ENCODE peak calls at places on chromosome 15, in six cellular contexts. Y is IMR-90, B is mesenchymal stem cell, G is neuronal stem cell, L is H1, R is trophoblast cell. K is an unnamed sample.

GRCh38 chr15:69926721-69927120 is 171.0 kb downstream of the TLE3 start:
- DNase-seq in Y (no peak), B (no peak), G (no peak), L (no peak), R (no peak), K (no peak)

GRCh38 chr15:34324933-34325332 is 12.6 kb downstream of the SLC12A6 start:
- DNase-seq in Y (no peak), B (no peak), G (no peak), L (no peak), R (no peak), K (no peak)

GRCh38 chr15:85967553-85967952 is 112.1 kb upstream of the AGBL1 start:
- DNase-seq in Y (no peak), B (no peak), G (no peak), L (no peak), R (no peak), K (no peak)

GRCh38 chr15:40471778-40472130 is 970 bp downstream of the CHST14 start:
- DNase-seq in Y (peak; percentile 10), B (no peak), G (no peak), L (peak; percentile 29), R (peak; percentile 88), K (peak; percentile 89)

GRCh38 chr15:91586542-91586941 is 267.0 kb upstream of the SLCO3A1 start:
- DNase-seq in Y (no peak), B (no peak), G (no peak), L (no peak), R (no peak), K (no peak)

GRCh38 chr15:83766326-83766725 is 112.4 kb downstream of the ADAMTSL3 start:
- DNase-seq in Y (peak; percentile 3), B (no peak), G (no peak), L (no peak), R (no peak), K (no peak)

GRCh38 chr15:78033864-78034263 is 43.6 kb downstream of the TBC1D2B start:
- DNase-seq in Y (peak; percentile 41), B (peak; percentile 41), G (no peak), L (no peak), R (no peak), K (no peak)

GRCh38 chr15:43958894-43959330 is 132.1 kb downstream of the WDR76 start:
- DNase-seq in Y (peak; percentile 94), B (peak; percentile 33), G (no peak), L (no peak), R (no peak), K (peak; percentile 6)

GRCh38 chr15:43531018-43531667 is 13.7 kb downstream of the MAP1A start:
- DNase-seq in Y (no peak), B (no peak), G (no peak), L (no peak), R (no peak), K (peak; percentile 27)

GRCh38 chr15:66780172-66780972 is 78.3 kb downstream of the SMAD6 start:
- DNase-seq in Y (peak; percentile 93), B (peak; percentile 84), G (no peak), L (no peak), R (no peak), K (no peak)

GRCh38 chr15:48962662-48963523 is 826 bp downstream of the SHC4 start:
- DNase-seq in Y (peak; percentile 61), B (peak; percentile 70), G (peak; percentile 24), L (no peak), R (peak; percentile 23), K (peak; percentile 49)

GRCh38 chr15:61530769-61531168 is 301.7 kb upstream of the RORA start:
- DNase-seq in Y (no peak), B (no peak), G (no peak), L (no peak), R (no peak), K (peak; percentile 74)

GRCh38 chr15:78216276-78217229 is 17.8 kb downstream of the ACSBG1 start:
- DNase-seq in Y (no peak), B (no peak), G (no peak), L (no peak), R (no peak), K (no peak)

GRCh38 chr15:67801926-67802914 is 23.1 kb upstream of the SKOR1 start:
- DNase-seq in Y (no peak), B (no peak), G (no peak), L (no peak), R (no peak), K (no peak)

GRCh38 chr15:70093481-70094309 is 4.0 kb downstream of the TLE3 start:
- DNase-seq in Y (no peak), B (peak; percentile 12), G (no peak), L (no peak), R (peak; percentile 96), K (peak; percentile 92)

GRCh38 chr15:69031013-69032001 is 16.8 kb downstream of the NOX5 start:
- DNase-seq in Y (no peak), B (peak; percentile 46), G (peak; percentile 30), L (peak; percentile 53), R (peak; percentile 67), K (peak; percentile 80)

GRCh38 chr15:70101459-70102113 is 3.9 kb upstream of the TLE3 start:
- DNase-seq in Y (peak; percentile 86), B (peak; percentile 98), G (peak; percentile 93), L (no peak), R (peak; percentile 61), K (peak; percentile 98)

GRCh38 chr15:60299452-60300047 is 98.2 kb downstream of the ANXA2 start:
- DNase-seq in Y (no peak), B (no peak), G (no peak), L (no peak), R (no peak), K (peak; percentile 26)

GRCh38 chr15:100056411-100057072 is 285.2 kb downstream of the ADAMTS17 start:
- DNase-seq in Y (no peak), B (no peak), G (no peak), L (no peak), R (no peak), K (no peak)

GRCh38 chr15:76431936-76432335 is 95.4 kb downstream of the ISL2 start:
- DNase-seq in Y (peak; percentile 22), B (peak; percentile 20), G (peak; percentile 77), L (peak; percentile 17), R (peak; percentile 97), K (peak; percentile 88)

GRCh38 chr15:78108300-78109084 is 16.1 kb downstream of the SH2D7 start:
- DNase-seq in Y (peak; percentile 83), B (peak; percentile 89), G (peak; percentile 59), L (peak; percentile 49), R (peak; percentile 91), K (peak; percentile 93)

GRCh38 chr15:100726070-100726420 is 123.7 kb downstream of the ASB7 start:
- DNase-seq in Y (no peak), B (no peak), G (no peak), L (no peak), R (no peak), K (no peak)

GRCh38 chr15:34124656-34125055 is 22.8 kb downstream of the PGBD4 start:
- DNase-seq in Y (no peak), B (no peak), G (no peak), L (no peak), R (no peak), K (no peak)

GRCh38 chr15:51403946-51404695 is 62.7 kb downstream of the GLDN start:
- DNase-seq in Y (no peak), B (no peak), G (no peak), L (no peak), R (no peak), K (no peak)

GRCh38 chr15:84947947-84948830 is 33.5 kb upstream of the PDE8A start:
- DNase-seq in Y (peak; percentile 96), B (peak; percentile 72), G (no peak), L (no peak), R (peak; percentile 34), K (no peak)

GRCh38 chr15:26628879-26629529 is 143.9 kb downstream of the GABRB3 start:
- DNase-seq in Y (peak; percentile 2), B (peak; percentile 39), G (no peak), L (peak; percentile 51), R (peak; percentile 13), K (peak; percentile 77)
- H3K4me3 ChIP-seq in Y (peak overlapping the region; percentile 26), B (peak overlapping the region; percentile 72), G (no peak overlapping the region), L (peak overlapping the region; percentile 29), R (no peak overlapping the region), K (no peak overlapping the region)

GRCh38 chr15:74531144-74531811 is 9.7 kb upstream of the ARID3B start:
- DNase-seq in Y (peak; percentile 99), B (peak; percentile 88), G (no peak), L (no peak), R (peak; percentile 95), K (peak; percentile 94)

GRCh38 chr15:74528876-74529275 is 12.1 kb upstream of the ARID3B start:
- DNase-seq in Y (no peak), B (no peak), G (no peak), L (no peak), R (no peak), K (no peak)

GRCh38 chr15:74529911-74530310 is 11.1 kb upstream of the ARID3B start:
- DNase-seq in Y (peak; percentile 97), B (peak; percentile 89), G (no peak), L (no peak), R (no peak), K (no peak)

GRCh38 chr15:74535388-74536084 is 5.5 kb upstream of the ARID3B start:
- DNase-seq in Y (peak; percentile 73), B (peak; percentile 8), G (no peak), L (no peak), R (no peak), K (no peak)

DNA sequence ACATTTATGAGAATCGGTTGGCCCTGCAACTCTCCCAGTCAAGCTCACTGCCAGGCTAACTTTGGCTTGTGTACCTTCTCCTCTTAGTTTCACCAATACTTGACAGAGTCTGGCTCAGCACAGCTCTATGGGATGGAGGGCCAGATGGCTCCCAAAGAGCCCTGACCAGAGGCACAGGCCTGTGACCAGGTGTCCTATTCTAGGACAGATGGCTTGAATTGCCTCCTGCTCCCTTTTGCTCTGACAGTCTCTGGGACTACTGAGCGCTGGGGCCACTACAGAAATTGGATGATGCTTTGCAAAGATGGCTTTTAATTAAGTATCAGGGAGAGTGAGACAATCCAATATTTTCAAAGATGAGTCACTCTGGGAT is 10.3 kb upstream of the ARID3B start:
- DNase-seq in Y (no peak), B (no peak), G (no peak), L (no peak), R (no peak), K (no peak)
- H3K4ac ChIP-seq in Y (peak overlapping the region; percentile 73), B (no peak overlapping the region), G (no peak overlapping the region), L (no peak overlapping the region), R (peak overlapping the region; percentile 57), K (peak overlapping the region; percentile 22)

DNA sequence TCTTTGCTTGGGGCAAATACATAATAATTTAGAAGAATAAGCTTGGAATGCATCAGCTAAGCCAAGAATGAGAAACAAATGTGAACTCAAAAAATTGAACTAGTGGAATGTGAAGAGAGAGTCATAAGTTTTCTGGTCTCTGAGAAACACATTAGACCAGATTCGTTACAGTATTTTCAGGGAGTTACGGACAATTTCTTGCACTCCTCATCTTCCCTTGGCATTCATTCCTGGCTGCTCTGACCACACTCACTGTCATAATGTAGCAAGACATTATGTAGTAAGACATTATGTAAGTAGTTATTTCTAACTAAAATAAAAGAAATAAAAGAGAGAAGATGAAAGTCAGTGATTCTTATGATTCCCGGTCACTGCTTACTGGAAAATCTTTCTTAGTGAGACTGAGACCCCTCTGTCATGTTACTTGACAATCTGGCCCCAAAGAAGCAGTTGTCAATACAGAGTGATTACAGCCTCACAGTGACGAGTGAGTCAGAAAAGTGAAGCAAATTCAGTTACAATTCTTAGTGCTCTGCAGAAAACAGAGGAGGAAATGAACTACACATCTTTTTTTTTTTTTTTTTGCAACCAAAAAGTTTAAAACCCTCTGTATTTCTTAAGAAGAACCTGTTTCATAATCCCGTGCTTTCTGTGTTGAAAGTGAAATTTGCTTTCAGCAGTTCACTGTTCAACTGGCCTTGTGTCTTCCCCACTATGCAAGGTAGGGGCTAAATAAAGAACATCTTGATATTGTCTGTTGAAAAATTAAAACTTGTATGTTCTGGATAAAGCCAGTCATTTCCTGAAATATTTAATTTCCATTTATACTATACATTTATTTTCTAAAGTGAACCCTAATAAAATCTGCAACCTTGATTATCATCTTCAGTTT is 1.7 kb downstream of the AQP9 start:
- DNase-seq in Y (no peak), B (no peak), G (no peak), L (no peak), R (peak; percentile 47), K (no peak)
- H3K4me3 ChIP-seq in Y (no peak overlapping the region), B (peak overlapping the region; percentile 45), G (no peak overlapping the region), L (no peak overlapping the region), R (no peak overlapping the region), K (no peak overlapping the region)

GRCh38 chr15:90414408-90415028 is 26.5 kb downstream of the IQGAP1 start:
- DNase-seq in Y (peak; percentile 91), B (peak; percentile 94), G (no peak), L (no peak), R (peak; percentile 21), K (peak; percentile 68)
- H3K4ac ChIP-seq in Y (peak overlapping the region; percentile 83), B (peak overlapping the region; percentile 57), G (no peak overlapping the region), L (peak overlapping the region; percentile 3), R (peak overlapping the region; percentile 81), K (peak overlapping the region; percentile 48)

K was measured in mesendoderm.